ENCODE peak calls at places on chromosome 1, in seven cellular contexts. P, E, G, J, X, L and D are unnamed samples.

GRCh38 chr1:160710531-160711252 is 930 bp downstream of the CD48 start:
- DNase-seq in G (no peak), J (no peak), E (no peak), P (no peak), X (no peak), L (no peak), D (no peak)

GRCh38 chr1:32014199-32014936 is 700 bp downstream of the KHDRBS1 start:
- DNase-seq in L (peak; percentile 76), X (peak; percentile 69), E (peak; percentile 78), J (peak; percentile 5), G (peak; percentile 46), P (no peak), D (peak; percentile 35)

GRCh38 chr1:247924868-247925267 is at the start of gene OR2AJ1:
- DNase-seq in L (no peak), J (no peak), P (no peak), E (no peak), G (no peak), X (no peak), D (no peak)

GRCh38 chr1:172176206-172176605 is 244.3 kb upstream of the C1orf105 start:
- DNase-seq in X (no peak), G (no peak), P (no peak), J (no peak), E (no peak), L (no peak), D (no peak)

GRCh38 chr1:4637616-4638346 is 16.6 kb upstream of the AJAP1 start:
- DNase-seq in X (no peak), P (no peak), E (peak; percentile 48), J (no peak), G (no peak), L (no peak), D (no peak)

GRCh38 chr1:56375184-56375837 is 204.1 kb downstream of the PLPP3 start:
- DNase-seq in E (no peak), G (no peak), J (no peak), L (no peak), P (no peak), X (peak; percentile 5), D (no peak)

GRCh38 chr1:205714190-205714905 is 34.0 kb upstream of the SLC45A3 start:
- DNase-seq in L (no peak), G (no peak), X (no peak), P (no peak), J (no peak), E (no peak), D (no peak)

GRCh38 chr1:41073971-41074370 is 52.4 kb upstream of the SLFNL1 start:
- DNase-seq in X (no peak), E (no peak), L (no peak), G (no peak), J (no peak), P (no peak), D (no peak)

GRCh38 chr1:150511985-150512660 is 3.4 kb upstream of the FALEC start:
- DNase-seq in J (no peak), E (no peak), G (no peak), X (no peak), P (no peak), L (peak; percentile 34), D (no peak)

GRCh38 chr1:87914396-87914795 is 585.7 kb downstream of the LMO4 start:
- DNase-seq in G (no peak), E (no peak), X (no peak), L (no peak), J (no peak), P (no peak), D (no peak)

GRCh38 chr1:101438359-101438758 is 201.5 kb downstream of the S1PR1 start:
- DNase-seq in X (no peak), E (no peak), P (no peak), G (no peak), L (no peak), J (no peak), D (no peak)

GRCh38 chr1:84997667-84998600 is 1.0 kb upstream of the MCOLN2 start:
- DNase-seq in G (no peak), L (no peak), P (no peak), E (no peak), J (no peak), X (peak; percentile 14), D (no peak)

GRCh38 chr1:164563821-164564251 is 4.9 kb downstream of the PBX1 start:
- DNase-seq in P (no peak), X (no peak), J (no peak), G (no peak), L (no peak), E (no peak), D (no peak)

GRCh38 chr1:192506741-192507155 is 68.8 kb upstream of the RGS1 start:
- DNase-seq in L (no peak), G (no peak), E (no peak), J (no peak), P (no peak), X (no peak), D (no peak)

GRCh38 chr1:203581841-203582240 is 44.8 kb upstream of the ATP2B4 start:
- DNase-seq in L (no peak), G (no peak), P (no peak), J (no peak), E (no peak), X (no peak), D (no peak)

GRCh38 chr1:39787468-39787867 is 1.2 kb downstream of the BMP8B start:
- DNase-seq in J (no peak), L (no peak), G (no peak), X (no peak), E (no peak), P (no peak), D (no peak)

GRCh38 chr1:212721388-212722247 is 22.0 kb upstream of the BATF3 start:
- DNase-seq in J (no peak), E (no peak), G (no peak), P (no peak), L (no peak), X (no peak), D (no peak)

GRCh38 chr1:155226188-155226909 is 17.9 kb downstream of the MTX1 start:
- DNase-seq in P (peak; percentile 85), L (peak; percentile 91), E (peak; percentile 88), G (peak; percentile 67), J (peak; percentile 71), X (peak; percentile 87), D (peak; percentile 74)

GRCh38 chr1:81424056-81424455 is 376.7 kb upstream of the ADGRL2 start:
- DNase-seq in P (no peak), X (peak; percentile 8), G (no peak), J (no peak), E (no peak), L (no peak), D (no peak)

GRCh38 chr1:57440096-57440495 is 16.2 kb upstream of the DAB1 start:
- DNase-seq in P (no peak), G (no peak), L (no peak), X (no peak), E (no peak), J (no peak), D (no peak)